ENCODE peak calls at places on chromosomes 11 and 22, in seven cellular contexts. G, D, M, A, J, Q and E are unnamed samples.

GRCh38 chr11:112255075-112255739 is 5.5 kb downstream of the PLET1 start:
- DNase-seq in G (peak; percentile 2), D (no peak), M (peak; percentile 94), A (no peak), J (peak; percentile 76), Q (peak; percentile 73), E (no peak)

GRCh38 chr11:106021181-106021966 is 666 bp downstream of the MSANTD4 start:
- DNase-seq in G (no peak), D (no peak), M (peak; percentile 59), A (no peak), J (peak; percentile 56), Q (peak; percentile 65), E (no peak)

GRCh38 chr11:118017631-118018315 is 31.6 kb downstream of the IL10RA start:
- DNase-seq in G (no peak), D (no peak), M (no peak), A (no peak), J (no peak), Q (no peak), E (no peak)

GRCh38 chr11:102382384-102382783 is 35.4 kb downstream of the BIRC2 start:
- DNase-seq in G (no peak), D (no peak), M (no peak), A (no peak), J (no peak), Q (no peak), E (no peak)

GRCh38 chr22:46053563-46054090 is 76.7 kb upstream of the WNT7B start:
- DNase-seq in G (peak; percentile 56), D (no peak), M (peak; percentile 79), A (no peak), J (peak; percentile 86), Q (peak; percentile 62), E (peak; percentile 93)

GRCh38 chr11:117807482-117808272 is 10.7 kb upstream of the DSCAML1 start:
- DNase-seq in G (peak; percentile 74), D (peak; percentile 66), M (peak; percentile 81), A (no peak), J (peak; percentile 59), Q (peak; percentile 78), E (peak; percentile 76)

GRCh38 chr11:6418199-6418957 is 516 bp downstream of the APBB1 start:
- DNase-seq in G (no peak), D (peak; percentile 64), M (no peak), A (no peak), J (no peak), Q (no peak), E (no peak)

GRCh38 chr11:113603277-113604059 is 102.6 kb downstream of the TMPRSS5 start:
- DNase-seq in G (no peak), D (no peak), M (no peak), A (no peak), J (no peak), Q (peak; percentile 78), E (no peak)

GRCh38 chr22:36224245-36224644 is 15.1 kb downstream of the APOL2 start:
- DNase-seq in G (no peak), D (no peak), M (peak; percentile 12), A (no peak), J (no peak), Q (no peak), E (no peak)

GRCh38 chr11:64848779-64849599 is 4.5 kb upstream of the CDC42BPG start:
- DNase-seq in G (no peak), D (peak; percentile 82), M (peak; percentile 66), A (no peak), J (no peak), Q (no peak), E (peak; percentile 98)

GRCh38 chr11:26623076-26623666 is 51.1 kb upstream of the MUC15 start:
- DNase-seq in G (no peak), D (no peak), M (peak; percentile 10), A (no peak), J (peak; percentile 47), Q (peak; percentile 23), E (no peak)

GRCh38 chr11:117961896-117962295 is 24.3 kb upstream of the IL10RA start:
- DNase-seq in G (no peak), D (peak; percentile 44), M (no peak), A (no peak), J (no peak), Q (no peak), E (no peak)

GRCh38 chr11:65850217-65851082 is 7.5 kb downstream of the CFL1 start:
- DNase-seq in G (no peak), D (peak; percentile 32), M (no peak), A (no peak), J (no peak), Q (no peak), E (no peak)

GRCh38 chr11:96306933-96307747 is 35.9 kb downstream of the MAML2 start:
- DNase-seq in G (no peak), D (no peak), M (peak; percentile 100), A (no peak), J (peak; percentile 100), Q (peak; percentile 97), E (no peak)

GRCh38 chr11:78418584-78419211 is 1.1 kb upstream of the GAB2 start:
- DNase-seq in G (peak; percentile 23), D (no peak), M (no peak), A (no peak), J (no peak), Q (no peak), E (no peak)

GRCh38 chr11:126123686-126124085 is 61.0 kb upstream of the CDON start:
- DNase-seq in G (no peak), D (no peak), M (peak; percentile 25), A (no peak), J (no peak), Q (peak; percentile 82), E (no peak)

GRCh38 chr11:87445002-87445401 is 407.3 kb downstream of the TMEM135 start:
- DNase-seq in G (no peak), D (no peak), M (peak; percentile 83), A (no peak), J (no peak), Q (peak; percentile 67), E (no peak)

GRCh38 chr11:8356216-8356615 is 92.5 kb upstream of the LMO1 start:
- DNase-seq in G (no peak), D (no peak), M (no peak), A (no peak), J (no peak), Q (no peak), E (no peak)

GRCh38 chr22:32329202-32329645 is 28.4 kb upstream of the RFPL3 start:
- DNase-seq in G (no peak), D (no peak), M (no peak), A (no peak), J (no peak), Q (no peak), E (no peak)

GRCh38 chr11:119352857-119353260 is 6.4 kb upstream of the MFRP start:
- DNase-seq in G (peak; percentile 73), D (peak; percentile 38), M (peak; percentile 29), A (no peak), J (peak; percentile 63), Q (peak; percentile 42), E (no peak)

GRCh38 chr11:16299884-16300778 is 56.2 kb downstream of the SOX6 start:
- DNase-seq in G (peak; percentile 29), D (no peak), M (no peak), A (no peak), J (no peak), Q (no peak), E (no peak)

GRCh38 chr11:105051559-105051958 is 6.4 kb upstream of the CARD16 start:
- DNase-seq in G (no peak), D (no peak), M (no peak), A (no peak), J (no peak), Q (no peak), E (no peak)

GRCh38 chr22:44024288-44024908 is at the start of gene PARVB:
- DNase-seq in G (no peak), D (no peak), M (peak; percentile 6), A (no peak), J (no peak), Q (peak; percentile 12), E (peak; percentile 64)

GRCh38 chr11:69218271-69218682 is 62.5 kb downstream of the SMIM38 start:
- DNase-seq in G (no peak), D (peak; percentile 20), M (no peak), A (no peak), J (no peak), Q (no peak), E (no peak)

GRCh38 chr11:119683783-119684182 is 45.2 kb downstream of the NECTIN1 start:
- DNase-seq in G (no peak), D (no peak), M (peak; percentile 63), A (no peak), J (no peak), Q (no peak), E (peak; percentile 15)

GRCh38 chr11:76314741-76315090 is 66.2 kb downstream of the THAP12 start:
- DNase-seq in G (no peak), D (no peak), M (peak; percentile 13), A (no peak), J (no peak), Q (peak; percentile 32), E (no peak)

GRCh38 chr11:66856496-66857233 is at the start of gene LRFN4:
- DNase-seq in G (peak; percentile 74), D (no peak), M (peak; percentile 57), A (no peak), J (no peak), Q (no peak), E (no peak)

GRCh38 chr11:63551889-63552266 is 11.3 kb downstream of the PLAAT2 start:
- DNase-seq in G (no peak), D (peak; percentile 18), M (no peak), A (no peak), J (no peak), Q (no peak), E (no peak)

GRCh38 chr11:14617241-14618027 is 26.2 kb upstream of the PDE3B start:
- DNase-seq in G (no peak), D (no peak), M (no peak), A (no peak), J (peak; percentile 53), Q (no peak), E (no peak)

GRCh38 chr22:50434849-50435700 is 39.8 kb downstream of the SBF1 start:
- DNase-seq in G (no peak), D (no peak), M (no peak), A (no peak), J (no peak), Q (no peak), E (no peak)

GRCh38 chr22:19984201-19984753 is 32.3 kb downstream of the ARVCF start:
- DNase-seq in G (no peak), D (no peak), M (peak; percentile 62), A (no peak), J (peak; percentile 76), Q (peak; percentile 68), E (no peak)

GRCh38 chr11:117908959-117909610 is 20.1 kb downstream of the TMPRSS13 start:
- DNase-seq in G (no peak), D (peak; percentile 49), M (no peak), A (no peak), J (no peak), Q (no peak), E (no peak)

GRCh38 chr22:47784991-47785390 is 1022.5 kb downstream of the TBC1D22A start:
- DNase-seq in G (no peak), D (no peak), M (no peak), A (no peak), J (no peak), Q (no peak), E (no peak)

GRCh38 chr11:11709447-11710239 is 87.8 kb upstream of the GALNT18 start:
- DNase-seq in G (no peak), D (no peak), M (peak; percentile 15), A (no peak), J (no peak), Q (no peak), E (no peak)

GRCh38 chr11:69746780-69747742 is 28.1 kb downstream of the FGF4 start:
- DNase-seq in G (no peak), D (no peak), M (no peak), A (no peak), J (no peak), Q (no peak), E (no peak)

GRCh38 chr11:3834349-3835099 is 6.2 kb downstream of the RHOG start:
- DNase-seq in G (no peak), D (no peak), M (no peak), A (no peak), J (no peak), Q (no peak), E (no peak)

GRCh38 chr11:886568-886967 is 24.0 kb downstream of the CHID1 start:
- DNase-seq in G (no peak), D (no peak), M (no peak), A (no peak), J (no peak), Q (no peak), E (no peak)

GRCh38 chr11:35103366-35104194 is 35.4 kb upstream of the CD44 start:
- DNase-seq in G (no peak), D (no peak), M (no peak), A (no peak), J (no peak), Q (no peak), E (no peak)